ENCODE peak calls at places on chromosomes 16 and 17, in ten cellular contexts. Y is OCI-LY7; T is thoracic aorta; Z is AG04450; G is prostate gland; A is heart left ventricle; X is A549; N is transverse colon; H is CD4-positive, alpha-beta T cell; R is cardiac muscle cell. K is an unnamed sample.

GRCh38 chr17:63358956-63359355 is 87.2 kb downstream of the CYB561 start:
- DNase-seq in T (no peak), G (no peak), R (no peak), X (no peak), N (no peak), Z (no peak), A (no peak), H (no peak), Y (no peak), K (no peak)

GRCh38 chr17:1076299-1076981 is 79.5 kb downstream of the TIMM22 start:
- DNase-seq in X (no peak), T (no peak), H (no peak), G (no peak), A (no peak), Z (no peak), R (peak), N (no peak), Y (no peak), K (no peak)

GRCh38 chr17:17723354-17724261 is 42.4 kb downstream of the RAI1 start:
- DNase-seq in Z (peak), R (peak), A (no peak), G (peak), Y (no peak), N (no peak), T (no peak), H (no peak), X (no peak), K (no peak)

GRCh38 chr16:67264866-67265265 is 14.5 kb upstream of the PLEKHG4 start:
- DNase-seq in X (no peak), Z (no peak), A (no peak), Y (no peak), H (no peak), T (no peak), N (no peak), R (no peak), G (no peak), K (no peak)

GRCh38 chr16:85104821-85105391 is 7.4 kb downstream of the CIBAR2 start:
- DNase-seq in X (no peak), Z (no peak), R (no peak), N (peak), A (no peak), H (no peak), Y (peak), G (no peak), T (no peak), K (no peak)

GRCh38 chr17:50785942-50786570 is 18.7 kb upstream of the ANKRD40CL start:
- DNase-seq in Y (no peak), X (no peak), T (no peak), A (no peak), N (no peak), Z (peak), H (no peak), G (peak), R (no peak), K (no peak)

GRCh38 chr16:51763072-51763658 is 612.1 kb upstream of the SALL1 start:
- DNase-seq in G (no peak), X (no peak), Z (no peak), Y (no peak), A (no peak), R (peak), H (no peak), N (no peak), T (no peak), K (no peak)

GRCh38 chr16:27737513-27737912 is 187.6 kb downstream of the KATNIP start:
- DNase-seq in Y (no peak), A (no peak), Z (no peak), N (no peak), R (no peak), T (no peak), H (no peak), G (no peak), X (no peak), K (no peak)

GRCh38 chr16:49980166-49980565 is 44.9 kb upstream of the CNEP1R1 start:
- DNase-seq in X (no peak), N (no peak), R (peak), T (no peak), A (no peak), G (no peak), Z (no peak), Y (no peak), H (no peak), K (no peak)

GRCh38 chr16:17367932-17368331 is 102.8 kb downstream of the XYLT1 start:
- DNase-seq in R (peak), N (peak), T (no peak), Z (no peak), Y (peak), G (no peak), H (no peak), A (no peak), X (peak), K (no peak)

GRCh38 chr17:81702934-81703746 is at the start of gene MRPL12:
- DNase-seq in T (peak), X (peak), N (peak), H (peak), G (peak), A (peak), R (peak), Y (peak), Z (peak), K (peak)
- TF ChIP-seq CTCF in T (peak), X (no peak), N (peak), H (peak), G (peak), A (peak), R (peak), Y (no peak), Z (no peak), K (peak)

DNA sequence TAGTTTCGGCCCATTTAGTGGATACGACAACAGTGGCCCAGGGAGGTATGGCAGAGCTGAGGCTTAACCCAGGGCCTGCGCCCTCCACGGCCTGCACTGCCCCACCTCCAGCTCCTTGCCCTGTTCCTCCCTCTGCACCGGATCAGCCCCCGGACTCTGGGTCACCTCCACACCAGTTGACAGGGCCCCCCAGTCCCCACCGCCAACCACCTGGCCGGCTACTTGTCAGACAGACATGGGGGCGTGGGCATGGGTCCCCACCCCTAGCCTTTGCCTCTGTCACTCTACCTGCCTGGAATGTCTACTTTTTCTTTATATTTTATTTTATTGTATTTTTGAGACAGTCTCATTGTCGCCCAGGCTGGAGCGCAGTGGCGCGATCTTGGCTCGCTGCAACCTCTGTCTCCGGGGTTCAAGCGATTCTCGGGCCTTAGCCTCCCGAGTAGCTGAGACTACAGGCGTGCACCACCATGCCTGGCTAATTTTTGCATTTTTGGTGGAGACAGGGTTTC is 3.0 kb upstream of the ACTG1 start:
- DNase-seq in H (no peak), Y (no peak), X (no peak), T (no peak), R (no peak), N (no peak), Z (no peak), A (no peak), G (no peak), K (no peak)
- H3K27ac ChIP-seq in H (peak), Y (peak), X (peak), T (peak), R (peak), N (peak), Z (peak), A (peak), G (peak), K (peak)

DNA sequence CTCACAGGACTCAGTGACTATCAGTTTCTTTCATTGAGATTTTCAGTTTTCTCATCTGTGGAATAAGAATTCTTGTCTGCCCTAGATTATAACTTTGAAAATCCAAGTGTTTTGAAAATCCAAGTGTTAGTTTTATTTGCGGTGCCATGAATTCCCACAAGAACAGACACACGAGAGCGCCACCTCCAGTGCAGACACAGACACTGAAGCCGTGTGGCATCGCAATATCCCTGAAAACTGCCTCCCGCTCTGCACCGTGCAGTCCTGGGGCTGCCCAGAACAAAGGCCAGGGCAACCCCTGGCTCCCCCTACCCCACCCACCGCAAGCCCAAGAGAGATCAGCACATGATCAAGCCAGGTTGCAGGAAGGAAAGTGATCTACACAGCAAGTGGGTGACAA is 229.5 kb upstream of the ASIC2 start:
- DNase-seq in R (no peak), G (no peak), X (no peak), T (no peak), Z (no peak), A (no peak), N (no peak), H (no peak), Y (no peak), K (no peak)
- TF ChIP-seq CTCF in R (no peak), G (no peak), X (no peak), T (no peak), Z (no peak), A (no peak), N (no peak), H (no peak), Y (no peak), K (no peak)

DNA sequence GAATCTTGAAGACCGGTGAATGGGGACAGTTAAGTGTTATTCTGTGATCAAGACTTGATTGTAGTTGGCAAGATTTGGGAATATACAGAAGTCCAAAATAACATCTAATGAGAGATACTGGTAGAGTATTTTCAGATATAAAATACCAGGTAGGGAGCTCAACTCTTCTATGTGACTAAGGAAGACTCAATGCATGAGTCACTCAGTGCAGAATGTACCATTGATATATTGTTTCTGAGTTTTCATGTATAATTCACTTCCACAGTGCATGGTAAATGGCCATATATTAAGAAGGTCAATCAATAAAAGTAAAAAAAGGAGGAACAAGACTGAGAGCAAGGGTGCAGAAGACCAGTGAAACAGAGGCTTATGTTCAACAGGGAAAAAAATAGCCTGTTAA is 1388.0 kb downstream of the CDH8 start:
- DNase-seq in Y (no peak), X (no peak), Z (no peak), H (no peak), R (no peak), A (no peak), T (no peak), N (no peak), G (no peak), K (no peak)
- H3K27ac ChIP-seq in Y (no peak), X (no peak), Z (no peak), H (no peak), R (no peak), A (no peak), T (no peak), N (no peak), G (no peak), K (no peak)

GRCh38 chr17:31697838-31698237 is 161.2 kb downstream of the COPRS start:
- DNase-seq in G (no peak), N (no peak), R (peak), H (no peak), X (no peak), Z (no peak), T (no peak), Y (no peak), A (no peak), K (no peak)

GRCh38 chr17:31696703-31697325 is 162.2 kb downstream of the COPRS start:
- DNase-seq in Y (no peak), X (no peak), H (no peak), N (no peak), T (no peak), Z (no peak), R (no peak), A (no peak), G (no peak), K (no peak)

GRCh38 chr17:31693433-31694210 is 165.4 kb downstream of the COPRS start:
- DNase-seq in T (no peak), A (no peak), H (no peak), N (no peak), Y (no peak), X (no peak), G (peak), Z (no peak), R (no peak), K (no peak)

GRCh38 chr17:31696184-31696602 is 162.9 kb downstream of the COPRS start:
- DNase-seq in N (peak), Y (no peak), X (no peak), G (peak), A (peak), H (no peak), R (peak), Z (peak), T (peak), K (peak)

GRCh38 chr17:31695456-31696090 is 163.5 kb downstream of the COPRS start:
- DNase-seq in G (no peak), X (no peak), T (no peak), N (no peak), Y (no peak), H (no peak), A (no peak), R (no peak), Z (no peak), K (no peak)
- TF ChIP-seq CTCF in G (no peak), X (no peak), T (no peak), N (no peak), Y (no peak), H (no peak), A (no peak), R (no peak), Z (no peak), K (no peak)

GRCh38 chr16:55179858-55180585 is 144.0 kb upstream of the IRX6 start:
- DNase-seq in N (no peak), G (no peak), R (peak), Y (no peak), X (no peak), H (no peak), T (no peak), Z (no peak), A (no peak), K (peak)

GRCh38 chr16:55189179-55189578 is 134.8 kb upstream of the IRX6 start:
- DNase-seq in N (no peak), Y (no peak), R (no peak), G (no peak), H (no peak), X (no peak), A (no peak), Z (no peak), T (no peak), K (no peak)

GRCh38 chr16:55184619-55185018 is 139.4 kb upstream of the IRX6 start:
- DNase-seq in Y (no peak), T (no peak), G (no peak), Z (no peak), A (no peak), N (no peak), X (no peak), R (no peak), H (no peak), K (no peak)

DNA sequence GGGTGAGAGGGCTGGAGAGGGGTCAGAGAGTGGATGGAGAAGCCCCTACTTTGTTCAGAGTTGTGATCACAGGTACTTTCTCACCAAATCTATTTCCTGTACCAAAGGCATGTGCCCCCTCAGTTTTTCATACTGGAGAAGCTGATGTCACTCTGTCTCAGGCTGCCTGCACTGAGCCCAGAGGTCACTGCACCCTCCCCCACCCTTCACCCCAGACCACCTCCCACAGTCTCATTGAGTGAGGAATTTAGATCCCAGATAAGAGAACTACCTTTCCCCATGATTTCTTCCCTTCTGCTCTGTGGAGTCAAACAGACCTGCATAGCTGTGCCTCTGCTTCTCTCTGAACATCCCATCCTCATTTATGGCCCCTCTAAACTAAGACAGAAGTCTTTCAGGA is 140.0 kb upstream of the IRX6 start:
- DNase-seq in H (no peak), X (no peak), A (no peak), Z (no peak), N (no peak), R (peak), G (no peak), T (no peak), Y (no peak), K (no peak)
- H3K27ac ChIP-seq in H (no peak), X (no peak), A (no peak), Z (no peak), N (no peak), R (no peak), G (no peak), T (no peak), Y (no peak), K (no peak)

DNA sequence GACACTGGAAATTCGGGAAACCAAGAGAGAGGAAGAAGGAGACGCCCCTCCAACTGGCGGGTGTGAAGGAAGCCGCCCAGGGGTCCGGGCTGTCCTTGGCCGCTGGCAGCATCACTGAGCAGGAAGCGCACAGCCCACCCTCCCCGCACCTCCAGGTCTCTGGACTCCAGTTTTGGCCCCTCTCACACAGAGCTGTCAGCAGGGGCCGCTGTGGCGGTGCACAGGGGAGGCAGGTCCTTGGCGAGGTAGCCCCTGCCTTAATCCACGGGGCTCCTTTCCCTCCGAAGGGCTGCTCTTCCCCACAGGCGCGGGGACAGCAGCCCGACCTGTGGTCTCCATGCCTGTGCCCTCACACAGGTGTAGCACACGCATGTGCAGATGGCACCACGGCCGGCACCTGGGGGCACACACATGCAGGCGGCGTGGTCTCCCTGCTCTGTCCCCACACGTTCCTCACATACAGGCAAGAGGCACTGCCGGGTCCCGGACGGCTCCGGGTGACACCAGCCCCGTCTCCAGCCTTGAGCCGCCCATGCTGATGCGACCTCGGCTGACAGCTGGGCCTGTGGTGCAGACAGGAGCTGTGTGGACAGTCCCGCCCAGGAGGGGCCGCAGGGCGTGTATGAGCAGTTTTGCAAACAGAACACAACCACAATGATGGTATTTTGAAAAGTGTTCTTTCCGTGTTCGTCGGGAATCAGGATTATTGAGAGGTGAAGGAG is 26.6 kb upstream of the CHMP6 start:
- DNase-seq in R (no peak), A (no peak), G (no peak), Y (no peak), T (no peak), X (no peak), Z (no peak), H (no peak), N (no peak), K (no peak)
- TF ChIP-seq CTCF in R (no peak), A (no peak), G (no peak), Y (no peak), T (no peak), X (no peak), Z (no peak), H (no peak), N (no peak), K (no peak)

GRCh38 chr17:21016826-21017225 is 26.0 kb downstream of the USP22 start:
- DNase-seq in T (no peak), G (no peak), R (no peak), H (no peak), A (no peak), X (no peak), Y (no peak), N (no peak), Z (no peak), K (no peak)
- H3K27ac ChIP-seq in T (no peak), G (no peak), R (no peak), H (no peak), A (no peak), X (no peak), Y (no peak), N (no peak), Z (no peak), K (no peak)

GRCh38 chr16:57297856-57298255 is 13.4 kb upstream of the PLLP start:
- DNase-seq in T (no peak), H (peak), N (no peak), X (no peak), R (no peak), A (no peak), Z (no peak), G (no peak), Y (peak), K (no peak)

GRCh38 chr16:57299719-57300386 is 15.4 kb upstream of the PLLP start:
- DNase-seq in T (peak), N (peak), G (peak), R (peak), A (peak), H (peak), X (peak), Y (peak), Z (peak), K (peak)

GRCh38 chr16:57301126-57301817 is 16.8 kb upstream of the PLLP start:
- DNase-seq in N (no peak), H (no peak), Y (no peak), Z (no peak), X (no peak), G (no peak), T (no peak), R (no peak), A (peak), K (no peak)

GRCh38 chr16:57300387-57301125 is 16.1 kb upstream of the PLLP start:
- DNase-seq in N (peak), R (peak), H (peak), T (peak), G (peak), Z (peak), Y (peak), X (peak), A (peak), K (peak)

DNA sequence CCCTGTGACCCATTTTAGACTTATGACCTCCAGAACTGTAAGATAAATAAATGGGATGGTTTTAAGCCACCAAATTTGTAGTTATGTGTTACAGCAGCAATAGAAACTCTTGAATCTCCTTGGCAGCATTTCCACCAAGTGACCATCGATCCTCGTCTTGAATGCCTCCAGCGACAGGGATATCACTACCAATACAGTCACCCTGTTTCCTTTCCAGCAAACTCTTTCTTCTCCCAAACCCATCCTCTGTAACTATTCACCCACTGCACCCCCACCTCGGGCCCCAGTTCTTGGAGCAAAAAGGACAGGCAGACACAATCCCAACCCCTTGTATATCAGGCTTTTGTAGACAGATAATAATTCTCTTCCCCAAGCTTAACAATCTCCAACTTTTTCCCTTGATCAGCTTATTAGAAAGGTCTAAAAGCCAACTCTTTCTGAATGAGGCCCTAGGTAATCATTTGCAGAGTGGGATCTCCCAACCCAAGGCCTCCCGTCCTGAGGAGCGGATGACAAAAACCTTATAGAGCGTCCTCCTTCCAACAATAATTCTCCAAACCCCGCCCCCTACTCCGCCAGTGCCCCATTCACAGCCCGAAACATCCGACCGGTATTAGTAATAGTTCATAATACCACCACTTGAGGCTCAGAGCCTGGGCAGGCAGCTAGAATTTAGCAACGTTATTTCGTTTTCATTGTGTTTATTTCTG is 14.7 kb upstream of the PLLP start:
- DNase-seq in X (peak), A (peak), N (peak), H (peak), Y (no peak), R (no peak), T (peak), G (no peak), Z (peak), K (peak)
- TF ChIP-seq CTCF in X (peak), A (no peak), N (no peak), H (no peak), Y (no peak), R (peak), T (no peak), G (no peak), Z (peak), K (no peak)

K was measured in lung.